ENCODE peak calls at places on chromosomes 7 and 10, in five cellular contexts. A is EL, K is NCI-H510A treated with DMSO at 0.1 percent for 48 hours, X is BE2C, H is gastrocnemius medialis. J is an unnamed sample.

GRCh38 chr7:134901389-134902020 is 84.8 kb upstream of the AGBL3 start:
- DNase-seq in A (no peak), K (no peak), X (no peak), H (no peak), J (no peak)

GRCh38 chr10:37952051-37952815 is 24.2 kb downstream of the ZNF25 start:
- DNase-seq in A (peak; percentile 3), K (no peak), X (no peak), H (no peak), J (no peak)

GRCh38 chr10:30862486-30862885 is 169.2 kb downstream of the ZNF438 start:
- DNase-seq in A (peak; percentile 48), K (no peak), X (no peak), H (no peak), J (no peak)

GRCh38 chr10:24465124-24465874 is 256.4 kb downstream of the KIAA1217 start:
- DNase-seq in A (peak; percentile 94), K (no peak), X (no peak), H (no peak), J (peak; percentile 34)

GRCh38 chr7:137927386-137927785 is 74.5 kb downstream of the CREB3L2 start:
- DNase-seq in A (no peak), K (no peak), X (no peak), H (no peak), J (no peak)

GRCh38 chr7:69739182-69739581 is 140.9 kb downstream of the AUTS2 start:
- DNase-seq in A (no peak), K (no peak), X (no peak), H (no peak), J (no peak)

GRCh38 chr7:132116369-132116768 is 459.9 kb downstream of the PLXNA4 start:
- DNase-seq in A (peak; percentile 78), K (no peak), X (no peak), H (no peak), J (no peak)

GRCh38 chr10:123083811-123084210 is 52.0 kb upstream of the HMX3 start:
- DNase-seq in A (no peak), K (no peak), X (no peak), H (no peak), J (no peak)

J was measured in SJCRH30.